ENCODE peak calls at places on chromosomes 1 and 21, in seven cellular contexts. B, W, V, L, C, I and N are unnamed samples.

GRCh38 chr1:181114574-181115366 is 26.3 kb downstream of the IER5 start:
- DNase-seq in B (no peak), W (no peak), V (no peak), L (no peak), C (no peak), I (no peak), N (no peak)

GRCh38 chr1:203673550-203674411 is 47.1 kb downstream of the ATP2B4 start:
- DNase-seq in B (peak), W (peak), V (peak), L (peak), C (no peak), I (peak), N (peak)

GRCh38 chr1:232767381-232768074 is 37.7 kb upstream of the MAP10 start:
- DNase-seq in B (peak), W (peak), V (no peak), L (peak), C (no peak), I (peak), N (peak)

GRCh38 chr1:69455718-69456117 is 112.0 kb upstream of the LRRC7 start:
- DNase-seq in B (peak), W (no peak), V (no peak), L (no peak), C (no peak), I (no peak), N (no peak)

GRCh38 chr1:9589144-9589718 is 520 bp downstream of the TMEM201 start:
- DNase-seq in B (peak), W (peak), V (no peak), L (no peak), C (no peak), I (no peak), N (no peak)

GRCh38 chr1:192609110-192610079 is 26.6 kb upstream of the RGS13 start:
- DNase-seq in B (no peak), W (peak), V (no peak), L (no peak), C (no peak), I (no peak), N (no peak)

GRCh38 chr1:94067196-94067595 is 53.8 kb downstream of the ABCA4 start:
- DNase-seq in B (no peak), W (no peak), V (no peak), L (no peak), C (no peak), I (no peak), N (peak)

GRCh38 chr1:64546018-64546417 is 76.1 kb downstream of the CACHD1 start:
- DNase-seq in B (no peak), W (no peak), V (no peak), L (no peak), C (peak), I (no peak), N (no peak)

GRCh38 chr1:46130144-46130543 is 2.3 kb downstream of the PIK3R3 start:
- DNase-seq in B (no peak), W (no peak), V (no peak), L (no peak), C (no peak), I (no peak), N (no peak)

GRCh38 chr1:193210991-193211390 is 24.6 kb upstream of the B3GALT2 start:
- DNase-seq in B (no peak), W (no peak), V (no peak), L (no peak), C (no peak), I (no peak), N (no peak)

GRCh38 chr1:212500986-212501385 is 68.3 kb downstream of the NENF start:
- DNase-seq in B (peak), W (no peak), V (no peak), L (no peak), C (no peak), I (no peak), N (no peak)

GRCh38 chr1:11031624-11032262 is 15.3 kb downstream of the MASP2 start:
- DNase-seq in B (no peak), W (no peak), V (no peak), L (no peak), C (no peak), I (no peak), N (no peak)

GRCh38 chr1:27335506-27336422 is 6.1 kb upstream of the SYTL1 start:
- DNase-seq in B (no peak), W (no peak), V (no peak), L (no peak), C (no peak), I (no peak), N (no peak)

GRCh38 chr1:26677306-26678115 is 18.3 kb upstream of the ARID1A start:
- DNase-seq in B (peak), W (peak), V (peak), L (peak), C (no peak), I (peak), N (no peak)

GRCh38 chr1:167482184-167482583 is 36.1 kb downstream of the CD247 start:
- DNase-seq in B (no peak), W (no peak), V (no peak), L (no peak), C (no peak), I (no peak), N (no peak)

GRCh38 chr1:115429242-115429641 is 91.2 kb upstream of the NGF start:
- DNase-seq in B (peak), W (no peak), V (no peak), L (peak), C (no peak), I (no peak), N (no peak)

GRCh38 chr1:92485374-92486250 is 1.1 kb downstream of the GFI1 start:
- DNase-seq in B (peak), W (peak), V (peak), L (peak), C (peak), I (no peak), N (no peak)

GRCh38 chr1:42941640-42942330 is 16.9 kb downstream of the SLC2A1 start:
- DNase-seq in B (peak), W (peak), V (no peak), L (peak), C (no peak), I (no peak), N (no peak)

GRCh38 chr1:98333936-98334335 is 327.6 kb upstream of the SNX7 start:
- DNase-seq in B (no peak), W (no peak), V (no peak), L (no peak), C (no peak), I (no peak), N (no peak)

GRCh38 chr21:25283720-25284119 is 323.6 kb downstream of the MRPL39 start:
- DNase-seq in B (peak), W (no peak), V (peak), L (no peak), C (peak), I (no peak), N (peak)

GRCh38 chr1:181768216-181768929 is 285.1 kb downstream of the CACNA1E start:
- DNase-seq in B (no peak), W (no peak), V (no peak), L (no peak), C (no peak), I (no peak), N (no peak)

GRCh38 chr1:96934282-96934681 is 212.7 kb downstream of the PTBP2 start:
- DNase-seq in B (peak), W (no peak), V (no peak), L (no peak), C (no peak), I (no peak), N (no peak)

GRCh38 chr1:26788836-26789611 is 1.3 kb downstream of the PIGV start:
- DNase-seq in B (peak), W (peak), V (peak), L (peak), C (peak), I (no peak), N (peak)

GRCh38 chr1:39927538-39927937 is 25.8 kb upstream of the MYCL start:
- DNase-seq in B (peak), W (no peak), V (no peak), L (no peak), C (no peak), I (no peak), N (no peak)

GRCh38 chr1:178161516-178161915 is 67.6 kb downstream of the RASAL2 start:
- DNase-seq in B (peak), W (no peak), V (no peak), L (no peak), C (no peak), I (no peak), N (no peak)

GRCh38 chr1:198298653-198299052 is 141.9 kb downstream of the NEK7 start:
- DNase-seq in B (no peak), W (no peak), V (peak), L (no peak), C (no peak), I (no peak), N (no peak)

GRCh38 chr21:43864313-43864805 is 664 bp upstream of the AGPAT3 start:
- DNase-seq in B (peak), W (peak), V (peak), L (peak), C (no peak), I (no peak), N (no peak)

GRCh38 chr1:162677607-162678371 is 45.5 kb downstream of the DDR2 start:
- DNase-seq in B (no peak), W (no peak), V (no peak), L (no peak), C (no peak), I (no peak), N (no peak)

GRCh38 chr1:226306425-226306824 is 2.5 kb downstream of the LIN9 start:
- DNase-seq in B (no peak), W (no peak), V (no peak), L (no peak), C (no peak), I (no peak), N (no peak)
- H3K27ac ChIP-seq in B (no peak), W (no peak), V (no peak), L (no peak), C (no peak), I (no peak), N (no peak)

DNA sequence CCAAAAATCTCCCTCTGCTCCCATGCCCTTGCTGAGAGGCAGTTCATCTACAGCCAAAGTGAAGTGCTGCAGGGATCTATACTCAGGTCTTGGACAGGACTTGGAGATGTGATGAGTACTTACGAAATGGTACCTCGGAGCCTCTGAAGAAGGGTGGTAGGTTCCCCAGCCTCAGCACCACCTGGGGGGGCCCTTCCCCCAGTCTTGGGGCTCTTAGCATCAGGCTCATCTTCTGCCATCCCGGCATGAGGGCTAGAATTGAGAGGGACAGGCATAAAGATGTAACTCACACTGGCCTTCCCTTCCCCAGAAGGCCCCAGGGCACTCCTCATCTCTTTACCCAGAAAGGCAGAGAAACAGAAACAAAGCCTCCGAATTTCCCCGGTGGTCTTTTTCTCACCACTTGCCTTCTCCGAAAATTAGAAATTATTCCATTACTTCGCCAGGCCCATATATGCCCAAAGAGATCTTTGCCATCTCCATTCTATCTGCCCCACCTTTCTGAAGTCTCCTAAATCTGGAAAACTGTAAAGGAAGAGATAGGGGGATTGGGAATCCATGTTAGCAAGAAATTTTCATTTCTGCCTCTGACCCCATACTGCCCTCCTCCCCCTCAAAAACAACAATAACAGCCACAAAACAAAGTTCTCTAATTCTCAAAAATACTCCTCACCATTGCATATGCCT is 827 bp downstream of the RFX5 start:
- DNase-seq in B (no peak), W (no peak), V (no peak), L (no peak), C (no peak), I (no peak), N (no peak)
- H3K27ac ChIP-seq in B (peak), W (peak), V (peak), L (peak), C (peak), I (peak), N (peak)

DNA sequence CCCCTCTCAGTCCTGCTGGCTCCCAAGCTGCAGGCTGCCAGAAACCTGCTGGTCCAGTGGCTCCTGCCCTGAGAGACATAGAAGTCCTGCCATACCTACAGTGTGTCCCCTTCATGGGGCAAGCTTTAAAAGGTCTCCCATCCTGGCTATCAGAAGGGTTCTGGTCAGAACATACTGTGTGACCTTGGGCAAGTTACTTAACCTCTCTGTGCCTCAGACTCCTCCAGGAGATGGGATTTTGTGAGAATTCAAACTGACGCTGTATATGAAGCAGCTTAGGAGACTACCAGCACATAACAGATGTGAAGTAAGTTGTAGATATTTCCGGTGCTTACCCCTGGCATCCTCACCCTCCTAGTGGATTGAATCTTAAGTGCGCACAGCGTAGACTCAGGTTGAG is 8.7 kb upstream of the GJB5 start:
- DNase-seq in B (no peak), W (no peak), V (no peak), L (no peak), C (no peak), I (no peak), N (no peak)
- H3K27ac ChIP-seq in B (no peak), W (no peak), V (no peak), L (no peak), C (no peak), I (no peak), N (no peak)

GRCh38 chr1:111978695-111979094 is 10.8 kb downstream of the KCND3 start:
- DNase-seq in B (no peak), W (no peak), V (no peak), L (no peak), C (no peak), I (no peak), N (no peak)

GRCh38 chr1:111980684-111981083 is 8.8 kb downstream of the KCND3 start:
- DNase-seq in B (no peak), W (no peak), V (no peak), L (no peak), C (no peak), I (no peak), N (no peak)

GRCh38 chr1:111976332-111976731 is 13.1 kb downstream of the KCND3 start:
- DNase-seq in B (no peak), W (no peak), V (no peak), L (no peak), C (no peak), I (no peak), N (no peak)

GRCh38 chr1:111976842-111977241 is 12.6 kb downstream of the KCND3 start:
- DNase-seq in B (no peak), W (no peak), V (no peak), L (no peak), C (no peak), I (no peak), N (no peak)

GRCh38 chr1:111977378-111977777 is 12.1 kb downstream of the KCND3 start:
- DNase-seq in B (no peak), W (no peak), V (no peak), L (no peak), C (no peak), I (no peak), N (no peak)
- H3K27ac ChIP-seq in B (no peak), W (no peak), V (no peak), L (no peak), C (no peak), I (no peak), N (no peak)

GRCh38 chr1:201693887-201694614 is 134.9 kb upstream of the IPO9 start:
- DNase-seq in B (no peak), W (no peak), V (peak), L (no peak), C (no peak), I (no peak), N (no peak)
- H3K27ac ChIP-seq in B (peak), W (no peak), V (no peak), L (no peak), C (peak), I (no peak), N (no peak)

GRCh38 chr1:207805841-207806421 is 54.1 kb downstream of the CD46 start:
- DNase-seq in B (peak), W (peak), V (no peak), L (no peak), C (no peak), I (no peak), N (peak)
- H3K27ac ChIP-seq in B (peak), W (peak), V (no peak), L (no peak), C (no peak), I (no peak), N (peak)

DNA sequence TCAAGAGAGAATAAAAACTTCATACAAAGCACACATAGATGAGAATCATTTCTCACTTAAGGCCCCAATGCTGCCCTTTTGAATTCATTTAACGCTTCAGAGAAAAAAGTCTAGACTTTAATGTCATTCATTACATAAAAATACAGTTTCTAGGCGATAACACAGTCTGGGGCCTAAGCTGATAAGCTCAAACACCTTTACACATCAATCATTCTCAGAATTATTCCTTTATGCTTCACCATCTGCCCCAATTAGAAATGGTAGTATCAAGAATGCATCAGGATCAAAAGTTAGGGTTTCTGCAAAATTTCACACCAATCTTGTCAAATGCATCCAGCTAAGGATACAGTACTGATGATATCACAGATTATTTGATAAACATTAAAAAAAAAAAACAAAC is 100.2 kb upstream of the HP1BP3 start:
- DNase-seq in B (no peak), W (no peak), V (no peak), L (no peak), C (no peak), I (no peak), N (no peak)
- H3K27ac ChIP-seq in B (no peak), W (no peak), V (no peak), L (no peak), C (no peak), I (peak), N (no peak)

DNA sequence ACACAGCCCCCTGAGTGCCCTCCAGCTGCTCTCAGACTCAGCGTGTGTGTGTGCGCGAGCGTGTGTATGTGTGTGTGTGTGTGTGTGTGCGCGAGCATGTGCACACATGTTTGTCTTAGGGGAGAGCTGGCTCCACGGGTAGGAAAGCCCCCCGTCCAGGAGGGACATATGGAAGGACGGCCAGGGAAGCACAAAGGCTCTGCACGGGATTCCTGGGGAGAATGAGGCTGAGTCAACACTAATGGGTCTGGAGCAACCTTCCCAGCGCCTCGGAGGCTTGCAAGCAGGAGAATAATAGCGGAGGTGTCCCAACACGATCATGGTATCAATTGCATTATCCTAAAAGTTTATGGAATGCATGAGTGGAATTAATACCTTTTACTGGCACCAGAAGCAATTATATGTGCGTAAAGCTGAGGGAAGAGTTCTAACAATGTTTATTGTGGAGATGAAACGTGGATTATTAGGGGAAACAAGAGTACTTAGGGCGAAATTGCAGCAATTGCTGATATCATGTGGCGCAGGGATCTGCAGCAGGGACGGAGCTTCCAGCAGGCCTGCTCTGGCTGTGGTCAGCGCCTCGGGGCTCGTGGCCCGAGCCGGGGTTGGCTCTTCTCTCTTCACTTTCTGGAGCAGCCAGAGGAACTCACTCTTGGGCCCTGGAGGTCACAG is 40.3 kb upstream of the CCDC27 start:
- DNase-seq in B (no peak), W (no peak), V (no peak), L (no peak), C (no peak), I (no peak), N (no peak)
- H3K27ac ChIP-seq in B (no peak), W (no peak), V (no peak), L (no peak), C (no peak), I (no peak), N (no peak)